ENCODE peak calls at places on chromosomes 3 and 15, in ten cellular contexts. C is A673, S is PC-9, Z is body of pancreas, K is PC-3, B is Panc1, F is left lung, O is sigmoid colon, V is BJ, R is cardiac muscle cell. Y is an unnamed sample.

GRCh38 chr3:50430186-50430585 is 70.9 kb upstream of the TMEM115 start:
- DNase-seq in C (no peak), S (no peak), Z (no peak), K (no peak), B (no peak), F (no peak), O (no peak), V (no peak), R (no peak), Y (no peak)

GRCh38 chr15:61034793-61035710 is 194.1 kb downstream of the RORA start:
- DNase-seq in C (no peak), S (no peak), Z (no peak), K (no peak), B (no peak), F (no peak), O (no peak), V (peak), R (peak), Y (no peak)

GRCh38 chr3:188695251-188695650 is 476.5 kb upstream of the TPRG1 start:
- DNase-seq in C (no peak), S (no peak), Z (no peak), K (peak), B (no peak), F (no peak), O (no peak), V (no peak), R (no peak), Y (no peak)

GRCh38 chr3:195903950-195904290 is 4.4 kb downstream of the TNK2 start:
- DNase-seq in C (no peak), S (no peak), Z (no peak), K (no peak), B (no peak), F (no peak), O (peak), V (no peak), R (no peak), Y (no peak)

GRCh38 chr3:143464850-143465249 is 345.3 kb downstream of the CHST2 start:
- DNase-seq in C (peak), S (no peak), Z (no peak), K (no peak), B (no peak), F (no peak), O (no peak), V (no peak), R (no peak), Y (no peak)

GRCh38 chr3:46480481-46481195 is 15.9 kb upstream of the LTF start:
- DNase-seq in C (no peak), S (no peak), Z (no peak), K (no peak), B (no peak), F (no peak), O (no peak), V (no peak), R (no peak), Y (no peak)

GRCh38 chr15:89358435-89358754 is 23.8 kb upstream of the POLG start:
- DNase-seq in C (no peak), S (no peak), Z (no peak), K (no peak), B (no peak), F (no peak), O (no peak), V (no peak), R (no peak), Y (no peak)

GRCh38 chr15:80839764-80840130 is 60.6 kb downstream of the CEMIP start:
- DNase-seq in C (no peak), S (no peak), Z (no peak), K (no peak), B (no peak), F (no peak), O (no peak), V (no peak), R (no peak), Y (no peak)

GRCh38 chr15:70514236-70514635 is 249.1 kb downstream of the UACA start:
- DNase-seq in C (no peak), S (no peak), Z (no peak), K (no peak), B (no peak), F (no peak), O (no peak), V (no peak), R (no peak), Y (no peak)

GRCh38 chr3:197742795-197743194 is 6.1 kb upstream of the RUBCN start:
- DNase-seq in C (no peak), S (no peak), Z (no peak), K (no peak), B (no peak), F (no peak), O (no peak), V (no peak), R (no peak), Y (no peak)
- TF ChIP-seq CTCF in C (no peak), S (no peak), Z (no peak), K (no peak), B (no peak), F (no peak), O (no peak), V (no peak), R (no peak), Y (no peak)

GRCh38 chr15:68281008-68281407 is 3.5 kb downstream of the FEM1B start:
- DNase-seq in C (no peak), S (no peak), Z (no peak), K (no peak), B (no peak), F (no peak), O (no peak), V (no peak), R (no peak), Y (no peak)
- H3K4me3 ChIP-seq in C (no peak), S (peak), Z (no peak), K (peak), B (peak), F (peak), O (peak), V (peak), R (peak), Y (peak)

DNA sequence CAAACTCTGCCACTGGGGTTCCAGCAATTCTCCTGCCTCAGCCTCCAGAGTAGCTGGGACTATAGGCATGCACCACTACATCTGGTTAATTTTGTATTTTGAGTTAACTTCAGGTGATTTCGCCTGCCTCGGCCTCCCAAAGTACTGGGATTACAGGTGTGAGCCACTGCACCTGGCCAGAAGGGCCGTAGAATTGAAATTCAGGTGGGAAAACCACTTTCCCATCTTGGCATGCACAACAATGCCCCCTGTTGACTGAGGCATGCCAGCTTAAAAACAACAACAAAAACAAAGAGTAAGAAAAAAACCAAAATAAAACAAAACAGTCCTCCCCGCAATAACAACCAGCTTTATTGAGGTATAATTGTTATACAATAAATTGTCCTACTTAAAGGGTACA is 32.6 kb upstream of the RAB11A start:
- DNase-seq in C (no peak), S (no peak), Z (no peak), K (no peak), B (no peak), F (no peak), O (no peak), V (no peak), R (no peak), Y (no peak)
- TF ChIP-seq CTCF in C (peak), S (peak), Z (no peak), K (peak), B (peak), F (no peak), O (no peak), V (peak), R (no peak), Y (no peak)

GRCh38 chr3:87949879-87950208 is 109.0 kb downstream of the CGGBP1 start:
- DNase-seq in C (no peak), S (no peak), Z (no peak), K (no peak), B (no peak), F (no peak), O (no peak), V (no peak), R (no peak), Y (no peak)
- H3K4me3 ChIP-seq in C (no peak), S (no peak), Z (no peak), K (no peak), B (no peak), F (no peak), O (no peak), V (no peak), R (no peak), Y (no peak)

Y was measured in AG04449.